ENCODE peak calls at places on chromosomes 7 and 10, in five cellular contexts. W is H4; X is substantia nigra; J is activated naive CD4-positive, alpha-beta T cell treated with anti-CD3 and anti-CD28 coated beads, Interleukin-2, amount 10 ng/mL, durations not matched to agents 7 days and 5 days; T is GM12865. L is an unnamed sample.

GRCh38 chr7:153381275-153382119 is 621.9 kb downstream of the ACTR3B start:
- DNase-seq in W (no peak), X (peak), J (peak), T (peak), L (no peak)

GRCh38 chr7:135160858-135161653 is 9.5 kb downstream of the CYREN start:
- DNase-seq in W (peak), X (no peak), J (no peak), T (no peak), L (no peak)

GRCh38 chr10:9158675-9159074 is 1104.2 kb downstream of the GATA3 start:
- DNase-seq in W (no peak), X (no peak), J (no peak), T (no peak), L (no peak)

GRCh38 chr7:149743481-149743880 is 29.9 kb downstream of the ZNF467 start:
- DNase-seq in W (no peak), X (no peak), J (no peak), T (no peak), L (no peak)

GRCh38 chr10:6786579-6787031 is 206.5 kb upstream of the PRKCQ start:
- DNase-seq in W (peak), X (peak), J (no peak), T (no peak), L (no peak)

GRCh38 chr10:30455816-30456215 is 21.8 kb downstream of the MAP3K8 start:
- DNase-seq in W (no peak), X (no peak), J (peak), T (peak), L (no peak)

GRCh38 chr7:95636140-95636539 is 39.8 kb upstream of the PDK4 start:
- DNase-seq in W (no peak), X (no peak), J (no peak), T (no peak), L (no peak)

GRCh38 chr7:114806590-114807167 is 115.2 kb upstream of the MDFIC start:
- DNase-seq in W (peak), X (no peak), J (no peak), T (no peak), L (no peak)

GRCh38 chr10:15324113-15324512 is 47.0 kb downstream of the FAM171A1 start:
- DNase-seq in W (no peak), X (no peak), J (no peak), T (no peak), L (no peak)

GRCh38 chr10:29555746-29556481 is 78.9 kb downstream of the SVIL start:
- DNase-seq in W (peak), X (no peak), J (no peak), T (no peak), L (no peak)

GRCh38 chr10:86170255-86171153 is 196.1 kb downstream of the GRID1 start:
- DNase-seq in W (no peak), X (no peak), J (peak), T (peak), L (no peak)

GRCh38 chr7:74586258-74587200 is 71.0 kb upstream of the GTF2I start:
- DNase-seq in W (no peak), X (no peak), J (no peak), T (no peak), L (no peak)

L was measured in natural killer cell.